ENCODE peak calls at places on chromosomes 1 and 21, in nine cellular contexts. E is GM12864; P is substantia nigra; R is HFFc6; X is ureter; N is T1000; Q is cardiac fibroblast; H is OCI-M1; O is activated effector memory CD4-positive, alpha-beta T cell treated with Interleukin-2 at 50 U/mL for 16 hours. F is an unnamed sample.

GRCh38 chr1:56469640-56470371 is 109.6 kb downstream of the PLPP3 start:
- DNase-seq in E (no peak), P (no peak), R (peak), X (no peak), N (no peak), Q (peak), H (no peak), O (no peak), F (no peak)

GRCh38 chr1:235073968-235074334 is 54.7 kb downstream of the TOMM20 start:
- DNase-seq in E (no peak), P (no peak), R (no peak), X (no peak), N (no peak), Q (no peak), H (no peak), O (no peak), F (no peak)

GRCh38 chr1:68087184-68087583 is 36.8 kb upstream of the DIRAS3 start:
- DNase-seq in E (no peak), P (no peak), R (no peak), X (no peak), N (no peak), Q (no peak), H (no peak), O (no peak), F (no peak)

GRCh38 chr1:44810101-44810761 is 1.9 kb downstream of the BTBD19 start:
- DNase-seq in E (no peak), P (peak), R (no peak), X (no peak), N (peak), Q (peak), H (no peak), O (no peak), F (peak)

GRCh38 chr21:40783404-40783803 is 63.6 kb downstream of the DSCAM start:
- DNase-seq in E (no peak), P (no peak), R (no peak), X (no peak), N (no peak), Q (no peak), H (no peak), O (no peak), F (no peak)

GRCh38 chr1:24348196-24348595 is 29.0 kb downstream of the GRHL3 start:
- DNase-seq in E (no peak), P (no peak), R (no peak), X (no peak), N (no peak), Q (no peak), H (no peak), O (no peak), F (no peak)

GRCh38 chr1:2322593-2323295 is 68.6 kb downstream of the MORN1 start:
- DNase-seq in E (no peak), P (peak), R (no peak), X (no peak), N (no peak), Q (no peak), H (no peak), O (no peak), F (no peak)

GRCh38 chr1:244413736-244414135 is 38.0 kb downstream of the ADSS2 start:
- DNase-seq in E (no peak), P (no peak), R (no peak), X (no peak), N (no peak), Q (no peak), H (no peak), O (no peak), F (no peak)

GRCh38 chr1:193537266-193538003 is 351.0 kb upstream of the B3GALT2 start:
- DNase-seq in E (peak), P (no peak), R (no peak), X (no peak), N (no peak), Q (no peak), H (peak), O (peak), F (no peak)

GRCh38 chr1:227891955-227892871 is 55.5 kb downstream of the WNT9A start:
- DNase-seq in E (no peak), P (no peak), R (no peak), X (peak), N (no peak), Q (peak), H (no peak), O (no peak), F (no peak)

GRCh38 chr1:98661544-98662353 is at the start of gene SNX7:
- DNase-seq in E (no peak), P (peak), R (peak), X (peak), N (peak), Q (peak), H (no peak), O (no peak), F (peak)

GRCh38 chr1:84506729-84507453 is 510 bp upstream of the GNG5 start:
- DNase-seq in E (no peak), P (no peak), R (no peak), X (no peak), N (no peak), Q (no peak), H (peak), O (no peak), F (no peak)

GRCh38 chr1:46903481-46903880 is 37.8 kb downstream of the CYP4A11 start:
- DNase-seq in E (no peak), P (no peak), R (no peak), X (peak), N (no peak), Q (no peak), H (no peak), O (no peak), F (no peak)

GRCh38 chr21:45383615-45384201 is 21.3 kb upstream of the COL18A1 start:
- DNase-seq in E (no peak), P (no peak), R (no peak), X (no peak), N (no peak), Q (no peak), H (no peak), O (no peak), F (no peak)

GRCh38 chr1:85707267-85707989 is 805 bp downstream of the ZNHIT6 start:
- DNase-seq in E (no peak), P (no peak), R (no peak), X (no peak), N (no peak), Q (no peak), H (no peak), O (no peak), F (no peak)

GRCh38 chr21:31908106-31909031 is 35.5 kb downstream of the HUNK start:
- DNase-seq in E (no peak), P (no peak), R (no peak), X (no peak), N (peak), Q (no peak), H (no peak), O (no peak), F (no peak)

GRCh38 chr1:162373541-162374375 is 2.9 kb downstream of the SPATA46 start:
- DNase-seq in E (no peak), P (no peak), R (peak), X (no peak), N (peak), Q (peak), H (no peak), O (no peak), F (no peak)